ENCODE peak calls at places on chromosomes 4 and X, in four cellular contexts. J is HFF-Myc, R is astrocyte of the cerebellum, N is brain microvascular endothelial cell. I is an unnamed sample.

GRCh38 chr4:108337923-108338322 is 169.2 kb upstream of the LEF1 start:
- DNase-seq in N (peak), R (no peak), J (no peak), I (no peak)

GRCh38 chr4:11050766-11051165 is 366.2 kb upstream of the CLNK start:
- DNase-seq in R (no peak), N (no peak), J (no peak), I (no peak)

GRCh38 chrX:122422547-122422946 is 761.5 kb upstream of the GRIA3 start:
- DNase-seq in N (no peak), R (no peak), J (no peak), I (no peak)

GRCh38 chrX:155441097-155441496 is 17.3 kb downstream of the F8A3 start:
- DNase-seq in J (no peak), R (no peak), N (no peak), I (no peak)

GRCh38 chrX:102714994-102715393 is 2.7 kb downstream of the GPRASP2 start:
- DNase-seq in J (no peak), N (no peak), R (no peak), I (no peak)

GRCh38 chrX:138925330-138925729 is 213.8 kb upstream of the FGF13 start:
- DNase-seq in R (peak), J (peak), N (no peak), I (peak)

GRCh38 chrX:149950681-149951080 is 12.4 kb upstream of the EOLA2 start:
- DNase-seq in J (peak), R (peak), N (peak), I (peak)

GRCh38 chr4:122826596-122827257 is at the start of gene FGF2:
- DNase-seq in J (no peak), N (peak), R (no peak), I (no peak)

GRCh38 chrX:12690646-12691045 is 100.6 kb upstream of the PRPS2 start:
- DNase-seq in R (no peak), N (no peak), J (no peak), I (no peak)

GRCh38 chrX:47772764-47773163 is 63.9 kb upstream of the ZNF81 start:
- DNase-seq in R (no peak), N (no peak), J (no peak), I (no peak)

GRCh38 chrX:123738378-123738955 is 5.6 kb upstream of the THOC2 start:
- DNase-seq in J (no peak), N (no peak), R (no peak), I (no peak)

GRCh38 chrX:105323951-105324350 is 103.5 kb upstream of the TEX13A start:
- DNase-seq in R (peak), J (no peak), N (peak), I (no peak)

GRCh38 chr4:64718091-64718490 is 308.8 kb upstream of the TECRL start:
- DNase-seq in J (no peak), R (peak), N (no peak), I (no peak)

GRCh38 chrX:40866878-40867277 is 131.5 kb upstream of the MED14 start:
- DNase-seq in R (no peak), N (no peak), J (no peak), I (no peak)

DNA sequence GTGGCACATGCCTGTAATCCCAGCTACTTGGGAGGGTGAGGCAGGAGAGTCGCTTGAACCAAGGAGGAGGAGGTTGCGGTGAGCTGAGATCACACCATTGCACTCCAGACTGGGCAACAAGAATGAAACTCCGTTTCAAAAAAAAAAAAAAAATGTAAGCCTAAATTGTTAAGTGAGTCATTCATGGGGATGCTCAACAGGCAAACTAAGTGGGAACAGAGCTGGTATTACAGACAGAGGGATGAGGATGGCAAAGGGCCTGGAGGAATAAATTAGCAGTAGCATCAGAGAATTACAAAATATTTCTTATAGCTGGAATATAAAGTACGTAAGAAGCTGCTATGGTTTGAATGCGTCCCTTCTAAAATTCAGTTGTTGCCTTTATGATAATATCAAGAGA is 43.4 kb upstream of the OGT start:
- DNase-seq in R (no peak), N (no peak), J (no peak), I (no peak)
- H3K4me3 ChIP-seq in R (no peak), N (no peak), J (no peak), I (no peak)

GRCh38 chr4:84324850-84325249 is 174.2 kb downstream of the NKX6-1 start:
- DNase-seq in R (no peak), N (no peak), J (no peak), I (no peak)

GRCh38 chr4:84324303-84324702 is 174.8 kb downstream of the NKX6-1 start:
- DNase-seq in N (no peak), R (no peak), J (no peak), I (no peak)

GRCh38 chr4:84327526-84327925 is 171.6 kb downstream of the NKX6-1 start:
- DNase-seq in N (no peak), J (no peak), R (no peak), I (no peak)

GRCh38 chr4:84325625-84326024 is 173.5 kb downstream of the NKX6-1 start:
- DNase-seq in J (no peak), N (no peak), R (no peak), I (no peak)
- TF ChIP-seq CTCF in J (no peak), N (no peak), R (no peak), I (no peak)

DNA sequence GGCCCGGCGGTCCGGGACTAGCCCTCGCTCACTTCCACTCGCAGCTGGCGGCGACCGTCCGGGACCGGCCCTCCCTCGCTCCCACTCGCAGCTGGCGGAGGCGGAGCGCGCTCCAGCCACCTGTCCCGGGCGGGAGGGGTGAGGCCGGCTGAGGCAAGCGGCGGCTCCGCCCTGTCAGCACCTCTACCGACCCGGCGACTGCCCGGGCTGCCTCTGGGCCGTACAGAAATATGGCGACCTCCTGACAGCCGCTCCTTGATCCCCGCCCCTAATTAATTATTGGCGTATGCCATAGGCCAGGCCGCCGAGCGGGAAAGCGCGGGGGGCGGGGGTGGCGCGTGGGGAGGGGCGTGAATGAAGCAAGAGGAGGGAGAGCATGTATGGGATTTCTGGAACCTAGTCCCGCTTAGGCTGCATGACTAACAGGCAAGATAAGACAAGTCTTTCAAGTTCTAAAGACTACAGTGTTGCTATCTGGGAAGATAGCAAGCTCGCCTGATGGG is at the start of gene MORC4:
- DNase-seq in N (peak), R (peak), J (peak), I (peak)
- H3K4me3 ChIP-seq in N (peak), R (peak), J (peak), I (peak)

GRCh38 chrX:137915466-137915865 is 349.5 kb downstream of the ZIC3 start:
- DNase-seq in J (no peak), N (no peak), R (no peak), I (no peak)
- TF ChIP-seq CTCF in J (no peak), N (no peak), R (no peak), I (no peak)

GRCh38 chr4:190016369-190017289 is 10.4 kb downstream of the FRG2 start:
- DNase-seq in R (no peak), J (no peak), N (no peak), I (no peak)

GRCh38 chr4:190018201-190018920 is 8.7 kb downstream of the FRG2 start:
- DNase-seq in J (no peak), N (no peak), R (no peak), I (no peak)

GRCh38 chr4:190014771-190015537 is 12.1 kb downstream of the FRG2 start:
- DNase-seq in J (no peak), N (no peak), R (no peak), I (no peak)

GRCh38 chr4:190017357-190018200 is 9.5 kb downstream of the FRG2 start:
- DNase-seq in R (no peak), J (no peak), N (no peak), I (no peak)

DNA sequence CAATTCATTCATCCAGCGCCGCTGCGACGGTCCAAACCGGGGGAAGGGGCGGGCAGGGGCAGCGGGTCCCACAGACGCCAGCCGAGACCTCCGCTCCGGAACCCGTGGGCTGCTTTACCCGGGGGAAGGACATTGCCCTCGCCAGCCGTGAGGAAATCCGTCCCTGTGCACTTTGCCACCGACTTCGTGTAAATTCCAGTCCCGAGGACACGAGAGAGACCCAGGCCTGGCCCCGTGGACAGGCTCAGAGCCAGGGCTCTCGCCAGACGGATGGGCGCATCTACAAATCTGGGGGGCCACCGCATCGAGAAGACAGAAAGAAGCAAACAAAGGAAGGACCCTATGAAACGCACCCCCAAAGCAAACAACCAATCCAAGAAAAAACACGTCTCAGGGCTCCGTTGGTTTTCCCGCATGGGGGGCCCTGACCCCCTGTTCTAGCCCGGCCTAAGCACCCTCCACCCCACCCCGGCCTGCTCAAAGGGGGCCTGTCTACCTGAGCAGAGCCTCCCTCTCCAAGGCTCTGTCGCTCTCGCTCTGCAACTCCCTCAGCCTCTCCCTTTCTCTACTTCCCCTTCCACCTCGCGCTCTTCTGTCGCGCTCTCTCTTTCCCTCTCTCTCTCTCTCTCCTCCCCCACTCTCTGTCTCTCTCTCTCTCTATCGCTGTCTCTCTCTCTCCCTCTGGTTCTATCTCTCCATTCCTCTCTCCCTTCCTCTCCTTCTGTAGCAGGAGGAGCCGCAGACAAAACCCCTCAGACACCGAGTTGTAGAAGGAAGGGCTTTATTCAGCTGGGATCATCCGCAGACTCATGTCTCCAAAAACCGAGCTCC is 11.3 kb downstream of the FRG2 start:
- DNase-seq in N (no peak), J (no peak), R (no peak), I (no peak)
- H3K4me3 ChIP-seq in N (no peak), J (no peak), R (no peak), I (no peak)

GRCh38 chr4:162837679-162838078 is 329.0 kb downstream of the NAF1 start:
- DNase-seq in J (no peak), R (no peak), N (no peak), I (no peak)
- TF ChIP-seq CTCF in J (no peak), R (no peak), N (no peak), I (no peak)

GRCh38 chr4:4490816-4491215 is 51.0 kb downstream of the STX18 start:
- DNase-seq in J (no peak), N (no peak), R (no peak), I (no peak)
- H3K4me3 ChIP-seq in J (no peak), N (no peak), R (no peak), I (no peak)

GRCh38 chrX:114774691-114775090 is 190.8 kb downstream of the HTR2C start:
- DNase-seq in N (no peak), R (no peak), J (no peak), I (no peak)
- TF ChIP-seq CTCF in N (no peak), R (no peak), J (no peak), I (no peak)